ENCODE peak calls at places on chromosomes 5 and 9, in six cellular contexts. One of them, this sample, is unnamed.
A peak's percentile ranks its signal among the peaks of the same experiment; 100 is the strongest.

GRCh38 chr9:110016340-110016739 is 191.6 kb downstream of the C9orf152 start:
- DNase-seq in A549: peak; percentile 17
- DNase-seq in HepG2: peak; percentile 18
- DNase-seq in WTC11: no peak
- DNase-seq in endothelial cell of umbilical vein: peak; percentile 94
- DNase-seq in H1: no peak
- DNase-seq in this sample: no peak

GRCh38 chr9:134892221-134892620 is 11.6 kb downstream of the FCN2 start:
- DNase-seq in WTC11: peak; percentile 4
- DNase-seq in HepG2: no peak
- DNase-seq in A549: no peak
- DNase-seq in endothelial cell of umbilical vein: no peak
- DNase-seq in H1: no peak
- DNase-seq in this sample: no peak

GRCh38 chr9:128007566-128008138 is 26.9 kb upstream of the EEIG1 start:
- DNase-seq in WTC11: no peak
- DNase-seq in HepG2: peak; percentile 45
- DNase-seq in endothelial cell of umbilical vein: peak; percentile 86
- DNase-seq in H1: no peak
- DNase-seq in A549: peak; percentile 89
- DNase-seq in this sample: peak; percentile 41

GRCh38 chr9:122213589-122214413 is 15.0 kb downstream of the LHX6 start:
- DNase-seq in WTC11: peak; percentile 94
- DNase-seq in H1: peak; percentile 87
- DNase-seq in A549: peak; percentile 70
- DNase-seq in endothelial cell of umbilical vein: no peak
- DNase-seq in HepG2: peak; percentile 83
- DNase-seq in this sample: peak; percentile 99

GRCh38 chr9:121963542-121963995 is 129.5 kb downstream of the TTLL11 start:
- DNase-seq in WTC11: no peak
- DNase-seq in HepG2: no peak
- DNase-seq in A549: no peak
- DNase-seq in endothelial cell of umbilical vein: peak; percentile 84
- DNase-seq in H1: no peak
- DNase-seq in this sample: no peak

GRCh38 chr5:119270121-119270565 is 85.7 kb upstream of the TNFAIP8 start:
- DNase-seq in endothelial cell of umbilical vein: peak; percentile 21
- DNase-seq in WTC11: no peak
- DNase-seq in A549: no peak
- DNase-seq in H1: no peak
- DNase-seq in HepG2: no peak
- DNase-seq in this sample: no peak

GRCh38 chr5:82164957-82165698 is 113.0 kb downstream of the RPS23 start:
- DNase-seq in A549: peak; percentile 86
- DNase-seq in endothelial cell of umbilical vein: no peak
- DNase-seq in WTC11: peak; percentile 29
- DNase-seq in HepG2: no peak
- DNase-seq in H1: no peak
- DNase-seq in this sample: no peak

GRCh38 chr5:67957374-67957773 is 258.2 kb upstream of the PIK3R1 start:
- DNase-seq in endothelial cell of umbilical vein: no peak
- DNase-seq in WTC11: no peak
- DNase-seq in A549: no peak
- DNase-seq in H1: no peak
- DNase-seq in HepG2: no peak
- DNase-seq in this sample: no peak

GRCh38 chr5:174951151-174951780 is 226.9 kb downstream of the MSX2 start:
- DNase-seq in A549: peak; percentile 81
- DNase-seq in H1: peak; percentile 49
- DNase-seq in endothelial cell of umbilical vein: peak; percentile 12
- DNase-seq in HepG2: peak; percentile 71
- DNase-seq in WTC11: peak; percentile 66
- DNase-seq in this sample: peak; percentile 73

GRCh38 chr5:21143686-21144085 is 1155.7 kb upstream of the CDH18 start:
- DNase-seq in A549: no peak
- DNase-seq in HepG2: no peak
- DNase-seq in endothelial cell of umbilical vein: no peak
- DNase-seq in H1: no peak
- DNase-seq in WTC11: no peak
- DNase-seq in this sample: no peak

GRCh38 chr5:131171276-131171815 is 602 bp downstream of the LYRM7 start:
- DNase-seq in H1: no peak
- DNase-seq in WTC11: no peak
- DNase-seq in A549: no peak
- DNase-seq in endothelial cell of umbilical vein: no peak
- DNase-seq in HepG2: peak; percentile 27
- DNase-seq in this sample: no peak

GRCh38 chr9:27394826-27395201 is 97.9 kb upstream of the EQTN start:
- DNase-seq in A549: no peak
- DNase-seq in H1: no peak
- DNase-seq in WTC11: no peak
- DNase-seq in HepG2: peak; percentile 6
- DNase-seq in endothelial cell of umbilical vein: no peak
- DNase-seq in this sample: no peak

GRCh38 chr5:124962735-124963134 is 216.3 kb upstream of the ZNF608 start:
- DNase-seq in H1: no peak
- DNase-seq in HepG2: no peak
- DNase-seq in A549: no peak
- DNase-seq in WTC11: peak; percentile 17
- DNase-seq in endothelial cell of umbilical vein: no peak
- DNase-seq in this sample: no peak

GRCh38 chr5:130541617-130542221 is 623.3 kb downstream of the HINT1 start:
- DNase-seq in H1: no peak
- DNase-seq in A549: no peak
- DNase-seq in WTC11: no peak
- DNase-seq in endothelial cell of umbilical vein: no peak
- DNase-seq in HepG2: no peak
- DNase-seq in this sample: no peak

GRCh38 chr5:137695651-137696428 is 40.0 kb downstream of the KLHL3 start:
- DNase-seq in H1: no peak
- DNase-seq in endothelial cell of umbilical vein: peak; percentile 98
- DNase-seq in WTC11: peak; percentile 17
- DNase-seq in HepG2: no peak
- DNase-seq in A549: no peak
- DNase-seq in this sample: no peak

GRCh38 chr9:93306579-93307091 is 122.7 kb downstream of the WNK2 start:
- DNase-seq in HepG2: no peak
- DNase-seq in WTC11: no peak
- DNase-seq in A549: no peak
- DNase-seq in H1: no peak
- DNase-seq in endothelial cell of umbilical vein: no peak
- DNase-seq in this sample: no peak

GRCh38 chr5:159240301-159240870 is 22.7 kb upstream of the UBLCP1 start:
- DNase-seq in WTC11: no peak
- DNase-seq in A549: peak; percentile 79
- DNase-seq in HepG2: no peak
- DNase-seq in H1: no peak
- DNase-seq in endothelial cell of umbilical vein: no peak
- DNase-seq in this sample: peak; percentile 49

GRCh38 chr5:75342836-75343235 is 5.8 kb downstream of the HMGCR start:
- DNase-seq in H1: no peak
- DNase-seq in HepG2: no peak
- DNase-seq in WTC11: no peak
- DNase-seq in endothelial cell of umbilical vein: no peak
- DNase-seq in A549: no peak
- DNase-seq in this sample: no peak

GRCh38 chr5:60649288-60649917 is 50.6 kb downstream of the DEPDC1B start:
- DNase-seq in A549: peak; percentile 58
- DNase-seq in H1: no peak
- DNase-seq in WTC11: no peak
- DNase-seq in HepG2: peak; percentile 59
- DNase-seq in endothelial cell of umbilical vein: peak; percentile 48
- DNase-seq in this sample: peak; percentile 37

GRCh38 chr5:80299601-80300000 is 20.2 kb upstream of the SPZ1 start:
- DNase-seq in WTC11: no peak
- DNase-seq in A549: no peak
- DNase-seq in HepG2: no peak
- DNase-seq in H1: no peak
- DNase-seq in endothelial cell of umbilical vein: no peak
- DNase-seq in this sample: no peak

GRCh38 chr5:178207183-178207916 is 3.0 kb downstream of the HNRNPAB start:
- DNase-seq in A549: peak; percentile 31
- DNase-seq in WTC11: no peak
- DNase-seq in endothelial cell of umbilical vein: peak; percentile 75
- DNase-seq in H1: no peak
- DNase-seq in HepG2: peak; percentile 32
- DNase-seq in this sample: no peak

GRCh38 chr9:4886698-4887097 is 94.0 kb downstream of the RCL1 start:
- DNase-seq in A549: no peak
- DNase-seq in HepG2: no peak
- DNase-seq in H1: no peak
- DNase-seq in WTC11: no peak
- DNase-seq in endothelial cell of umbilical vein: no peak
- DNase-seq in this sample: no peak

GRCh38 chr5:75471193-75471592 is 40.2 kb downstream of the CERT1 start:
- DNase-seq in HepG2: no peak
- DNase-seq in endothelial cell of umbilical vein: no peak
- DNase-seq in WTC11: no peak
- DNase-seq in H1: no peak
- DNase-seq in A549: no peak
- DNase-seq in this sample: no peak

GRCh38 chr9:4117835-4118610 is 181.8 kb downstream of the GLIS3 start:
- DNase-seq in H1: peak; percentile 36
- DNase-seq in A549: peak; percentile 31
- DNase-seq in endothelial cell of umbilical vein: no peak
- DNase-seq in WTC11: peak; percentile 87
- DNase-seq in HepG2: peak; percentile 9
- DNase-seq in this sample: peak; percentile 61

GRCh38 chr5:172858990-172859811 is 25.1 kb downstream of the ERGIC1 start:
- DNase-seq in WTC11: no peak
- DNase-seq in endothelial cell of umbilical vein: peak; percentile 96
- DNase-seq in A549: peak; percentile 86
- DNase-seq in H1: no peak
- DNase-seq in HepG2: peak; percentile 96
- DNase-seq in this sample: no peak

GRCh38 chr9:126125177-126125576 is 201.5 kb upstream of the MVB12B start:
- DNase-seq in H1: no peak
- DNase-seq in WTC11: no peak
- DNase-seq in A549: no peak
- DNase-seq in endothelial cell of umbilical vein: no peak
- DNase-seq in HepG2: no peak
- DNase-seq in this sample: no peak

GRCh38 chr5:67196537-67197059 is at the start of gene CD180:
- DNase-seq in A549: no peak
- DNase-seq in WTC11: no peak
- DNase-seq in HepG2: no peak
- DNase-seq in endothelial cell of umbilical vein: no peak
- DNase-seq in H1: no peak
- DNase-seq in this sample: no peak

GRCh38 chr5:39761199-39761580 is 336.4 kb upstream of the DAB2 start:
- DNase-seq in HepG2: no peak
- DNase-seq in A549: no peak
- DNase-seq in WTC11: no peak
- DNase-seq in H1: no peak
- DNase-seq in endothelial cell of umbilical vein: no peak
- DNase-seq in this sample: no peak

GRCh38 chr5:169861934-169862333 is 118.4 kb downstream of the INSYN2B start:
- DNase-seq in H1: no peak
- DNase-seq in WTC11: no peak
- DNase-seq in A549: no peak
- DNase-seq in endothelial cell of umbilical vein: no peak
- DNase-seq in HepG2: no peak
- DNase-seq in this sample: no peak

GRCh38 chr5:178434016-178434761 is 156.0 kb downstream of the COL23A1 start:
- DNase-seq in WTC11: no peak
- DNase-seq in endothelial cell of umbilical vein: no peak
- DNase-seq in A549: no peak
- DNase-seq in H1: no peak
- DNase-seq in HepG2: no peak
- DNase-seq in this sample: no peak

GRCh38 chr9:16039103-16039987 is 486.5 kb downstream of the CCDC171 start:
- DNase-seq in A549: no peak
- DNase-seq in H1: peak; percentile 46
- DNase-seq in endothelial cell of umbilical vein: peak; percentile 5
- DNase-seq in WTC11: peak; percentile 69
- DNase-seq in HepG2: peak; percentile 23
- DNase-seq in this sample: no peak
- TF ChIP-seq JUN in A549: no peak
- TF ChIP-seq JUN in H1: no peak
- TF ChIP-seq JUN in endothelial cell of umbilical vein: no peak
- TF ChIP-seq JUN in WTC11: no peak
- TF ChIP-seq JUN in HepG2: no peak
- TF ChIP-seq JUN in this sample: no peak

DNA sequence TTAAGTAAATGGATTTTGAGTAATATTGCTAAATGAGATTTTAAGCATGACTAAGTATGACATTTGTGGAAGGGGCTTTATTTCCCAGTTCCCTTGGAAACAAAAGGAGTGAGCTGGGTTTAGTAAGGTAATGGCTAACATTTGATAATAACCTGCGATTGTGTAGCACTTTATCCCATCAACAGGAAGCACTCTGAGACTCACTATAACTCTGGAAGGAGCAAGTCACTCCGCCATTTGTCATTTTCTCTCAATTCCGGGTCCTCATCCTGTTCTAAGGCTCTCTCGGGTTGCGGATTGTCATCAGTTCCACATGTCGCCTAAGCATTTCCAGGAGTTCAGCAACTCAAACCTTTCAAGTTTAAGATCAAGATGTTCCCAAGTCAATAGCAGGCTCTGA is 39.5 kb downstream of the CAPSL start:
- DNase-seq in H1: no peak
- DNase-seq in WTC11: no peak
- DNase-seq in A549: no peak
- DNase-seq in endothelial cell of umbilical vein: no peak
- DNase-seq in HepG2: no peak
- DNase-seq in this sample: no peak
- TF ChIP-seq JUN in H1: no peak
- TF ChIP-seq JUN in WTC11: no peak
- TF ChIP-seq JUN in A549: no peak
- TF ChIP-seq JUN in endothelial cell of umbilical vein: no peak
- TF ChIP-seq JUN in HepG2: no peak
- TF ChIP-seq JUN in this sample: no peak

GRCh38 chr5:95832664-95833063 is 10.1 kb upstream of the GLRX start:
- DNase-seq in A549: no peak
- DNase-seq in endothelial cell of umbilical vein: no peak
- DNase-seq in HepG2: no peak
- DNase-seq in WTC11: no peak
- DNase-seq in H1: no peak
- DNase-seq in this sample: no peak
- TF ChIP-seq JUN in A549: no peak
- TF ChIP-seq JUN in endothelial cell of umbilical vein: no peak
- TF ChIP-seq JUN in HepG2: no peak
- TF ChIP-seq JUN in WTC11: no peak
- TF ChIP-seq JUN in H1: no peak
- TF ChIP-seq JUN in this sample: no peak

DNA sequence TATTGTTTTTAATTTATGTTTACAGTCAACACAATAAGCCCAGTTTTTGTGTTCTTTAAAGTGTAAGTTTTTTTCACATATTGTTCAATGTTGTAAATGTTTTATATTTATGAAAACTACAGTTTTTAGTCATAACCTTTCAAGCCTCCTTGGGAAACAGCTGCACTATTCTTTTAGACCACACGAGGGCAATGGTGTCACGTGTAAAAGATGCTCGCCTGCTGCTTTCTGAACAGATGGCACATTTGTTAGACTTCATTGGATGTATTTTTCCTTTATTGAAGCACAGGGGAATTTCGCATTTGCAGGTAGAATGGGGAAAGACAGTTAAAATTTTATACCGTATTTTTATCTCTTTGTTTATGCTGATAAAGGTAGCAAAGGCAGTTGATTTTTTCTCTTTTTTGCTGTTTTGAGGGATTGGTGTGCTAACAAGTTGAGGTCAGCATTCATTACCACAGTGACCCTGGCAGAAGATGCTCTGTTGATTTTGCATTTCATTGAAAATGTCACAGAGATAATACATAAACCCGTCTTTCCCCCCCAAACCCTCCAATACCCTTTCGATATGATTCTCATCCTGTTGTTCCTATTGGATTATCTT is 59.0 kb downstream of the MAT2B start:
- DNase-seq in A549: peak; percentile 60
- DNase-seq in endothelial cell of umbilical vein: peak; percentile 80
- DNase-seq in H1: no peak
- DNase-seq in WTC11: peak; percentile 57
- DNase-seq in HepG2: peak; percentile 50
- DNase-seq in this sample: peak; percentile 65
- TF ChIP-seq JUN in A549: no peak
- TF ChIP-seq JUN in endothelial cell of umbilical vein: no peak
- TF ChIP-seq JUN in H1: no peak
- TF ChIP-seq JUN in WTC11: no peak
- TF ChIP-seq JUN in HepG2: no peak
- TF ChIP-seq JUN in this sample: no peak